ENCODE peak calls at places on chromosomes 2 and 18, in six cellular contexts. N is HT-29; Z is stimulated activated CD8-positive, alpha-beta memory T cell treated with anti-CD3 and anti-CD28 coated beads, Interleukin-4, amount 100 ng/mL, for 1 hour; G is ecto neural progenitor cell; X is activated CD4-positive, alpha-beta T cell treated with anti-CD3 and anti-CD28 coated beads for 4 hours; A is NAMALWA. T is an unnamed sample.
A peak's percentile ranks its signal among the peaks of the same experiment; 100 is the strongest.

GRCh38 chr2:21658907-21659306 is 535.1 kb downstream of the TDRD15 start:
- DNase-seq in N (no peak), Z (no peak), G (no peak), X (no peak), A (no peak), T (no peak)

GRCh38 chr18:13587477-13587876 is 138.9 kb downstream of the FAM210A start:
- DNase-seq in N (no peak), Z (no peak), G (no peak), X (no peak), A (no peak), T (no peak)

GRCh38 chr2:118013724-118014491 is at the start of gene CCDC93:
- DNase-seq in N (peak; percentile 85), Z (peak; percentile 69), G (peak; percentile 91), X (peak; percentile 78), A (peak; percentile 90), T (peak; percentile 90)

GRCh38 chr2:120589782-120590608 is 145.7 kb upstream of the GLI2 start:
- DNase-seq in N (peak; percentile 4), Z (no peak), G (no peak), X (no peak), A (no peak), T (peak; percentile 26)

GRCh38 chr2:59339121-59339836 is 1098.2 kb upstream of the FANCL start:
- DNase-seq in N (no peak), Z (no peak), G (no peak), X (no peak), A (no peak), T (no peak)

GRCh38 chr2:8102470-8102869 is 579.4 kb upstream of the ID2 start:
- DNase-seq in N (no peak), Z (no peak), G (no peak), X (no peak), A (no peak), T (no peak)

GRCh38 chr2:153074207-153074606 is 355.8 kb downstream of the ARL6IP6 start:
- DNase-seq in N (no peak), Z (no peak), G (no peak), X (no peak), A (no peak), T (no peak)

GRCh38 chr18:63258749-63259580 is 60.6 kb downstream of the BCL2 start:
- DNase-seq in N (no peak), Z (no peak), G (no peak), X (no peak), A (no peak), T (no peak)

GRCh38 chr2:186129767-186130581 is 356.1 kb upstream of the ZC3H15 start:
- DNase-seq in N (peak; percentile 50), Z (no peak), G (no peak), X (no peak), A (no peak), T (peak; percentile 92)

GRCh38 chr18:51537487-51537886 is 340.0 kb upstream of the MEX3C start:
- DNase-seq in N (peak; percentile 73), Z (peak; percentile 1), G (peak; percentile 58), X (no peak), A (peak; percentile 76), T (peak; percentile 96)

GRCh38 chr18:57931038-57931437 is 113.0 kb upstream of the NEDD4L start:
- DNase-seq in N (no peak), Z (no peak), G (no peak), X (no peak), A (peak; percentile 75), T (peak; percentile 73)

GRCh38 chr2:73984203-73984921 is at the start of gene TET3:
- DNase-seq in N (peak; percentile 54), Z (peak; percentile 48), G (peak; percentile 76), X (peak; percentile 72), A (peak; percentile 69), T (peak; percentile 84)

GRCh38 chr2:56288863-56289580 is 105.2 kb downstream of the CCDC85A start:
- DNase-seq in N (no peak), Z (no peak), G (no peak), X (no peak), A (peak; percentile 58), T (peak; percentile 20)

GRCh38 chr2:201852878-201853415 is 46.6 kb downstream of the CDK15 start:
- DNase-seq in N (no peak), Z (no peak), G (no peak), X (no peak), A (no peak), T (peak; percentile 84)